ENCODE peak calls at places on chromosomes 2 and 18, in six cellular contexts. One of them, this sample, is unnamed.

GRCh38 chr18:46174317-46175039 is 70.3 kb downstream of the HAUS1 start:
- DNase-seq in T1000: no peak
- DNase-seq in C1 segment of cervical spinal cord: no peak
- DNase-seq in NCI-H524: peak
- DNase-seq in NCI-H1092 treated with DMSO at 0.1 percent for 48 hours: peak
- DNase-seq in fibroblast of pulmonary artery: no peak
- DNase-seq in this sample: peak

GRCh38 chr2:234495801-234496441 is 960 bp downstream of the ARL4C start:
- DNase-seq in NCI-H524: peak
- DNase-seq in C1 segment of cervical spinal cord: no peak
- DNase-seq in T1000: no peak
- DNase-seq in fibroblast of pulmonary artery: no peak
- DNase-seq in NCI-H1092 treated with DMSO at 0.1 percent for 48 hours: no peak
- DNase-seq in this sample: no peak

GRCh38 chr2:223602972-223603371 is 811 bp upstream of the SCG2 start:
- DNase-seq in NCI-H1092 treated with DMSO at 0.1 percent for 48 hours: peak
- DNase-seq in NCI-H524: no peak
- DNase-seq in fibroblast of pulmonary artery: peak
- DNase-seq in C1 segment of cervical spinal cord: no peak
- DNase-seq in T1000: no peak
- DNase-seq in this sample: no peak

GRCh38 chr2:61658841-61659780 is 121.0 kb upstream of the XPO1 start:
- DNase-seq in T1000: no peak
- DNase-seq in NCI-H1092 treated with DMSO at 0.1 percent for 48 hours: peak
- DNase-seq in fibroblast of pulmonary artery: peak
- DNase-seq in C1 segment of cervical spinal cord: no peak
- DNase-seq in NCI-H524: peak
- DNase-seq in this sample: peak

GRCh38 chr2:112834379-112835014 is 2.1 kb downstream of the IL1B start:
- DNase-seq in fibroblast of pulmonary artery: peak
- DNase-seq in NCI-H524: no peak
- DNase-seq in C1 segment of cervical spinal cord: no peak
- DNase-seq in T1000: no peak
- DNase-seq in NCI-H1092 treated with DMSO at 0.1 percent for 48 hours: no peak
- DNase-seq in this sample: no peak

GRCh38 chr2:75146903-75147332 is 52.4 kb downstream of the TACR1 start:
- DNase-seq in NCI-H524: no peak
- DNase-seq in fibroblast of pulmonary artery: peak
- DNase-seq in NCI-H1092 treated with DMSO at 0.1 percent for 48 hours: no peak
- DNase-seq in C1 segment of cervical spinal cord: no peak
- DNase-seq in T1000: no peak
- DNase-seq in this sample: no peak

GRCh38 chr18:46474487-46475366 is 182.3 kb downstream of the LOXHD1 start:
- DNase-seq in fibroblast of pulmonary artery: no peak
- DNase-seq in NCI-H524: no peak
- DNase-seq in C1 segment of cervical spinal cord: no peak
- DNase-seq in T1000: no peak
- DNase-seq in NCI-H1092 treated with DMSO at 0.1 percent for 48 hours: peak
- DNase-seq in this sample: no peak

GRCh38 chr2:205822578-205822977 is 140.3 kb downstream of the NRP2 start:
- DNase-seq in fibroblast of pulmonary artery: peak
- DNase-seq in C1 segment of cervical spinal cord: no peak
- DNase-seq in T1000: no peak
- DNase-seq in NCI-H524: no peak
- DNase-seq in NCI-H1092 treated with DMSO at 0.1 percent for 48 hours: no peak
- DNase-seq in this sample: no peak

GRCh38 chr2:43370146-43370545 is 143.7 kb upstream of the ZFP36L2 start:
- DNase-seq in fibroblast of pulmonary artery: no peak
- DNase-seq in NCI-H1092 treated with DMSO at 0.1 percent for 48 hours: no peak
- DNase-seq in NCI-H524: no peak
- DNase-seq in C1 segment of cervical spinal cord: no peak
- DNase-seq in T1000: no peak
- DNase-seq in this sample: no peak

GRCh38 chr2:218569661-218570500 is 1.2 kb downstream of the CNOT9 start:
- DNase-seq in NCI-H524: no peak
- DNase-seq in C1 segment of cervical spinal cord: no peak
- DNase-seq in T1000: no peak
- DNase-seq in NCI-H1092 treated with DMSO at 0.1 percent for 48 hours: peak
- DNase-seq in fibroblast of pulmonary artery: peak
- DNase-seq in this sample: no peak

GRCh38 chr2:176161817-176162626 is 4.9 kb downstream of the HOXD3 start:
- DNase-seq in C1 segment of cervical spinal cord: no peak
- DNase-seq in NCI-H524: no peak
- DNase-seq in T1000: no peak
- DNase-seq in NCI-H1092 treated with DMSO at 0.1 percent for 48 hours: no peak
- DNase-seq in fibroblast of pulmonary artery: peak
- DNase-seq in this sample: no peak